ENCODE peak calls at places on chromosomes 13 and 19, in four cellular contexts. Y, S, M and Z are unnamed samples. For H3K4me1 and H3K9me3, the result is how much of the 10 kb centered on the place peaks cover.

GRCh38 chr19:28985201-28985600 is 227.8 kb downstream of the UQCRFS1 start:
- DNase-seq in Y (no peak), S (no peak), M (no peak), Z (no peak)

GRCh38 chr19:1274081-1274851 is 1.1 kb upstream of the FAM174C start:
- DNase-seq in Y (no peak), S (no peak), M (no peak), Z (no peak)

GRCh38 chr19:47487551-47488515 is 3.8 kb upstream of the KPTN start:
- DNase-seq in Y (no peak), S (no peak), M (no peak), Z (no peak)

GRCh38 chr13:89227356-89227755 is 1556.2 kb downstream of the SLITRK5 start:
- DNase-seq in Y (peak), S (peak), M (no peak), Z (no peak)

GRCh38 chr13:110067355-110068175 is 239.4 kb downstream of the COL4A1 start:
- DNase-seq in Y (no peak), S (no peak), M (no peak), Z (no peak)

GRCh38 chr19:10403137-10404021 is at the start of gene CDC37:
- DNase-seq in Y (peak), S (peak), M (peak), Z (peak)

GRCh38 chr13:73449258-73449657 is 390.5 kb downstream of the KLF5 start:
- DNase-seq in Y (peak), S (peak), M (no peak), Z (no peak)

GRCh38 chr13:49216334-49216733 is 3.8 kb upstream of the MLNR start:
- DNase-seq in Y (no peak), S (no peak), M (no peak), Z (no peak)

GRCh38 chr13:47277774-47278173 is 380.9 kb upstream of the HTR2A start:
- DNase-seq in Y (no peak), S (no peak), M (no peak), Z (no peak)

GRCh38 chr19:33278403-33279269 is 23.7 kb downstream of the CEBPA start:
- DNase-seq in Y (no peak), S (no peak), M (no peak), Z (no peak)

GRCh38 chr13:51181752-51182383 is 40.3 kb upstream of the FAM124A start:
- DNase-seq in Y (no peak), S (no peak), M (no peak), Z (no peak)

GRCh38 chr13:52447354-52447753 is 3.1 kb downstream of the VPS36 start:
- DNase-seq in Y (no peak), S (no peak), M (no peak), Z (no peak)

GRCh38 chr13:47678201-47678963 is 322.7 kb downstream of the SUCLA2 start:
- DNase-seq in Y (peak), S (no peak), M (no peak), Z (no peak)

GRCh38 chr19:6723108-6723618 is 2.7 kb upstream of the C3 start:
- DNase-seq in Y (peak), S (peak), M (no peak), Z (no peak)

GRCh38 chr19:40805258-40805868 is 6.4 kb downstream of the EGLN2 start:
- DNase-seq in Y (no peak), S (no peak), M (no peak), Z (no peak)

GRCh38 chr19:40806385-40807146 is 7.6 kb downstream of the EGLN2 start:
- DNase-seq in Y (peak), S (no peak), M (peak), Z (peak)

GRCh38 chr19:40803857-40804782 is 5.1 kb downstream of the EGLN2 start:
- DNase-seq in Y (no peak), S (peak), M (no peak), Z (no peak)

GRCh38 chr19:40803170-40803856 is 4.3 kb downstream of the EGLN2 start:
- DNase-seq in Y (no peak), S (no peak), M (no peak), Z (no peak)

DNA sequence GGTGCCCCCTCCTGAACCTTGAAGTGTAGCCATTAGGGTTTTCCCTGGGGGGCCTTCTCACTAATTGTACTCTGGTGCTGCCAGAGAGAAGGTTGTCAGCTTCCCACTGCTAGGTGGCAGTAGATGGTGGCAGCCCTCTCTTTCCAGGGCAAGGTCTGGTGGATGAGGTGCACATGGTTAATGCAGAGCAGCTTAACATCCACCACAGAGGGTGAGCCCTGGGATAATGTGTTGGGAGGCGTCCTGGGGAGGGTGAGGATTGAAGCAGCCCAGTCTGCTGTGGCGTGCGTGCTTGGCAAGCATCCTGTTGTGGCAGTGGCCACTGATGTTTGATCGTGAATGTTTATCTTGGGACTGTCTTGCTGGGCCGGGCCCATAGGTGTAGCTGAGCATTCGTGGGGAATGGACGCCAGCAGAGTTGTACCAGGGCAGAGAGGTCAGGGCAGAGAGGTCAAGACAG is 5.8 kb downstream of the EGLN2 start:
- DNase-seq in Y (no peak), S (no peak), M (no peak), Z (no peak)
- H3K4me1 ChIP-seq in Y (under half), S (under half), M (half or more), Z (under half)

GRCh38 chr19:19820774-19821315 is 705 bp downstream of the ZNF506 start:
- DNase-seq in Y (no peak), S (no peak), M (no peak), Z (no peak)

GRCh38 chr19:19823916-19824315 is 2.4 kb upstream of the ZNF506 start:
- DNase-seq in Y (no peak), S (no peak), M (no peak), Z (no peak)

GRCh38 chr19:19821366-19822147 is at the start of gene ZNF506:
- DNase-seq in Y (peak), S (peak), M (peak), Z (peak)

GRCh38 chr19:19817357-19817756 is 4.2 kb downstream of the ZNF506 start:
- DNase-seq in Y (no peak), S (no peak), M (no peak), Z (no peak)

DNA sequence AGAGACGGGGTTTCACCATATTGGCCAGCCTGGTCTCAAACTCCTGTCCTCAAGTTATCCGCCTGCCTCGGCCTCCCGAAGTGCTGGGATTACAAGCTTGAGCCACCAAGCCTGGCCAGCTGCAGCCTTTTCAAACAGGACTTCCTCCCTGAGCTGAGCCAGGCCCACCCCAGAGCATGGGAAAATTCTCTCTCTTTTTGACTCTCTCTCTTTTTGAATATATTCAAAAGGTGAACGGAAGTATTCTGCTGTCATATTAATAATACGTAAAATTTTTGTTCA is 539 bp upstream of the ZNF506 start:
- DNase-seq in Y (no peak), S (no peak), M (no peak), Z (peak)
- H3K9me3 ChIP-seq in Y (under half), S (under half), M (under half), Z (under half)

DNA sequence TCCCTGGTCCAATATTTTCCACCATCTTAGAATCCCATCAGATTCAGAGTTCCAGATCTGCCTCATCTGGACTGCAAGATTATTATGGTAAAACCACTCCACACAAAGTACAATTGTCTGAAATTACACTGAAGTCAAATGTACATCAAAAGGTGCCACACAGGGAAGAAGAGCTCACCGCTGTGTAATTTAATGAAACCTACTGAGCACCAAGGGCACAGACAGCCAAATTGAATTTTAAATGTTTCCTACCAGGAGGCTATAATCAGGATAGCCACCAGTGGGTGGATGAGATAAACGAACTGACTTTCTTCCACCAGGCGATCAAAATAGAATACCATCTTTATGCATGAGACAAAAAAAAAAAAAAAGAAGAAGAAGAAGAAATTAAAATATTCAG is 21.8 kb downstream of the LHFPL6 start:
- DNase-seq in Y (no peak), S (no peak), M (no peak), Z (no peak)
- H3K4me1 ChIP-seq in Y (under half), S (under half), M (under half), Z (half or more)

GRCh38 chr19:11982526-11982925 is 17.7 kb downstream of the ZNF763 start:
- DNase-seq in Y (no peak), S (peak), M (no peak), Z (no peak)

GRCh38 chr19:11984986-11985385 is 20.1 kb downstream of the ZNF763 start:
- DNase-seq in Y (no peak), S (no peak), M (no peak), Z (no peak)

GRCh38 chr19:11978492-11979100 is 13.8 kb downstream of the ZNF763 start:
- DNase-seq in Y (no peak), S (no peak), M (no peak), Z (no peak)

GRCh38 chr19:11979527-11979926 is 14.7 kb downstream of the ZNF763 start:
- DNase-seq in Y (no peak), S (no peak), M (no peak), Z (no peak)
- H3K9me3 ChIP-seq in Y (half or more), S (half or more), M (under half), Z (under half)